ENCODE peak calls at places on chromosomes 6 and 20, in four cellular contexts. W, P, X and C are unnamed samples.
A peak's percentile ranks its signal among the peaks of the same experiment; 100 is the strongest.

GRCh38 chr6:38476141-38476540 is 163.6 kb downstream of the BTBD9 start:
- DNase-seq in P (no peak), X (no peak), W (no peak), C (no peak)

GRCh38 chr6:82616386-82617028 is 252.9 kb downstream of the TPBG start:
- DNase-seq in X (no peak), P (no peak), W (no peak), C (no peak)

GRCh38 chr20:60254901-60255411 is 296.7 kb downstream of the CDH26 start:
- DNase-seq in W (peak; percentile 70), P (no peak), X (peak; percentile 47), C (no peak)

GRCh38 chr20:2688041-2688591 is 4.5 kb upstream of the EBF4 start:
- DNase-seq in P (peak; percentile 34), W (peak; percentile 76), X (peak; percentile 37), C (peak; percentile 42)

GRCh38 chr6:20126102-20126752 is 86.0 kb downstream of the MBOAT1 start:
- DNase-seq in P (no peak), X (no peak), W (no peak), C (no peak)

GRCh38 chr6:53894086-53894485 is 99.3 kb downstream of the LRRC1 start:
- DNase-seq in W (no peak), P (no peak), X (peak; percentile 50), C (no peak)

GRCh38 chr6:160678744-160679401 is 14.8 kb upstream of the LPA start:
- DNase-seq in P (no peak), W (peak; percentile 13), X (no peak), C (no peak)

GRCh38 chr6:33014841-33015634 is 5.6 kb upstream of the HLA-DOA start:
- DNase-seq in X (peak; percentile 83), W (peak; percentile 71), P (peak; percentile 57), C (peak; percentile 69)

GRCh38 chr6:150617496-150618460 is 18.1 kb downstream of the PLEKHG1 start:
- DNase-seq in W (no peak), P (no peak), X (no peak), C (no peak)

GRCh38 chr6:136035378-136036070 is 184.0 kb downstream of the PDE7B start:
- DNase-seq in W (no peak), P (peak; percentile 43), X (no peak), C (no peak)

GRCh38 chr6:128124713-128125112 is 223.9 kb upstream of the THEMIS start:
- DNase-seq in X (peak; percentile 15), P (no peak), W (no peak), C (no peak)

GRCh38 chr6:125155344-125155743 is 1.8 kb downstream of the TPD52L1 start:
- DNase-seq in W (no peak), P (no peak), X (no peak), C (no peak)

GRCh38 chr6:43913388-43914271 is 143.6 kb downstream of the VEGFA start:
- DNase-seq in W (no peak), X (no peak), P (no peak), C (no peak)

GRCh38 chr6:71608646-71609045 is 277.7 kb upstream of the RIMS1 start:
- DNase-seq in X (peak; percentile 31), W (no peak), P (no peak), C (no peak)

GRCh38 chr6:144922120-144922722 is 637.1 kb downstream of the UTRN start:
- DNase-seq in P (no peak), X (peak; percentile 4), W (peak; percentile 38), C (no peak)

GRCh38 chr6:170227996-170228550 is 62.8 kb downstream of the DLL1 start:
- DNase-seq in W (no peak), P (no peak), X (no peak), C (no peak)

GRCh38 chr6:98769546-98769945 is 64.8 kb upstream of the POU3F2 start:
- DNase-seq in P (no peak), W (no peak), X (peak; percentile 47), C (no peak)

GRCh38 chr20:62918830-62919229 is 7.5 kb downstream of the DIDO1 start:
- DNase-seq in X (no peak), W (no peak), P (no peak), C (no peak)

GRCh38 chr6:27630727-27631613 is 158.1 kb upstream of the ZNF184 start:
- DNase-seq in W (peak; percentile 52), X (peak; percentile 66), P (no peak), C (no peak)

DNA sequence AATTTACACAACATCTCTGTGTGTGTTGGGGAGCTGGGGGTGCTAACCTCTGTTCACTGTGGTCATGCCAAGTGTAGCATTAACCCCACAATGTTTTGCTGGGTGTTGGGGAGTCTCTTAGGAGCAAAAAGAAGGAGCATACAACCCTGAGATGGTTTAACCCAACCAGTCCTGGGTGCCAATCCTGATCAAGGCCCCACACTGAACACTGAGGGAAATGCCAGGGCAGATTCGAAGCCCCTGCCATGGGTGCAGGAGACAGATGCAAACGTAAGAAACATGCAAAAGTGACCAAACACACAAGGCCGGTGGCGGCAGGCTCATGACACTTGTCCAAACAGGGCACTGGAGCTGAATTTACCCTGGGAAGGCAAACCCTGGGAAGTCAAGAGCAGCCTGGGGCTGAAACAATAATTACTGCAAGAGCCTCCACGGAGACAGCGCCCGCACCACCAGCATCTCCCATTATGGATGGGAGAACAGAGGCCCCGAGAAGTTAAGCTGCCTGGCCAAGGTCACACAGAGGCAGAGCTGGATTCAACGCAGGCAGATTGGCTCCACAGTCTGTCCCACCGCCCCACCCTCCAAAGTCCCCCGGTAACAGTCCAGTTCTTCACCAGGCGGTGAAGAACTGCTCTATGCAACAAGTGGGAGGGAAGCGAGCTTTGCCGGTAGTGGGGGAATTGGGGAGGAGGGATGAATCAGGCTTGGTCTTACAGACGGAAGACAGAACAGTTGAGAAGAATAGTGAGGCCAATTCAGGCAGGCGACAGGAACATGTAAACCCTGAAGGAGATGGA is 8.5 kb downstream of the ACSS1 start:
- DNase-seq in W (no peak), X (no peak), P (peak; percentile 15), C (no peak)
- H3K4me3 ChIP-seq in W (no peak overlapping the region), X (no peak overlapping the region), P (no peak overlapping the region), C (no peak overlapping the region)

GRCh38 chr20:18056174-18057105 is 1.3 kb downstream of the OVOL2 start:
- DNase-seq in X (peak; percentile 60), P (no peak), W (peak; percentile 56), C (peak; percentile 31)
- H3K27me3 ChIP-seq in X (peaks cover 4% of the 10 kb centered on the region), P (peaks cover 70% of the 10 kb centered on the region), W (peaks cover 91% of the 10 kb centered on the region), C (peaks cover 5% of the 10 kb centered on the region)

GRCh38 chr20:63956664-63957003 is 418 bp upstream of the UCKL1 start:
- DNase-seq in W (no peak), X (peak; percentile 11), P (no peak), C (no peak)
- H3K27ac ChIP-seq in W (peak overlapping the region; percentile 79), X (peak overlapping the region; percentile 91), P (peak overlapping the region; percentile 7), C (peak overlapping the region; percentile 26)

DNA sequence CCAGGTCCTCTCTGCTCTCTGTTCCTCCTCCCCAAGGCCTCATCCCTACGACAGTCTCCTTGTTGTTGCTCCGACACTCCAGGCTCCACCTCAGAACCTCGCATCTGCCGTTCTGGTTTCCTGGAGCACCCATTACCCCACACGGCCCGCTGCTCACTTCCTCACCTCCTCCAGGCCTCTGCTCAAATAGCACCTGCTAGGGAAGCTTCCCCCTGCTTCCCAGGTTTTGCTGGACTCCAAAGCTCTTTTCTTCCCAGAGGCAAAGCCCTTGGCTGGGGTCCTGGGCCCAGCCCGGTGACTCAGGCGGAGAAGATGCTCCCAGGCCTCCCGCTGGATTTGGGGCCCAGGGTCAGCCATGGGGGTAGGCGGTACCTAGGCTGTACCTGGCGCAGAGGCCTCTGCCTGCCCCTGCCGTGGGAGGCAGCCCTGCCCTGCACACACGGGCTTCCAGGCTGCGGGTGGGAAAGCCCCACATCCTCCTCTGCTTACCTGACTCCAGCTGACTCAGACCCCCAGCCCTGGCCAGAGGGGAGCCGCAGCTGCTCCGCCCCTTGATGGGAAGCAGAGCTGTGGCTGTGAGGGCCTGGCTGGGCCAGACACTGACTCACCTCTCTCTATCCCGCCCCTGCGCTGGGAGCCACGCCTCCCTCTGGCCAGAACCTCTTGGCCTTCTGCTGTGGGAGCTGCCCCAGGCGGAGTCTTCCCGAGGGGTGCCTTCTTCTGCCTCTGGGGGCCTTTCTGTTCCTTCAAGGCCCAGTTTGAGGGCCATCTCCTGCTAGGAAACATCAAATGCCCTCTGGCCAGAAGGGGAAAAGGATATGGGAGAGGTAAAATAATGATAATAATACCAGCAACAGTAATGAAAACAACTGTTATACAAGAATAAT is 130.5 kb downstream of the CEBPB start:
- DNase-seq in P (peak; percentile 77), W (peak; percentile 69), X (peak; percentile 98), C (peak; percentile 90)
- H3K4me3 ChIP-seq in P (no peak overlapping the region), W (peak overlapping the region; percentile 44), X (peak overlapping the region; percentile 57), C (peak overlapping the region; percentile 8)

DNA sequence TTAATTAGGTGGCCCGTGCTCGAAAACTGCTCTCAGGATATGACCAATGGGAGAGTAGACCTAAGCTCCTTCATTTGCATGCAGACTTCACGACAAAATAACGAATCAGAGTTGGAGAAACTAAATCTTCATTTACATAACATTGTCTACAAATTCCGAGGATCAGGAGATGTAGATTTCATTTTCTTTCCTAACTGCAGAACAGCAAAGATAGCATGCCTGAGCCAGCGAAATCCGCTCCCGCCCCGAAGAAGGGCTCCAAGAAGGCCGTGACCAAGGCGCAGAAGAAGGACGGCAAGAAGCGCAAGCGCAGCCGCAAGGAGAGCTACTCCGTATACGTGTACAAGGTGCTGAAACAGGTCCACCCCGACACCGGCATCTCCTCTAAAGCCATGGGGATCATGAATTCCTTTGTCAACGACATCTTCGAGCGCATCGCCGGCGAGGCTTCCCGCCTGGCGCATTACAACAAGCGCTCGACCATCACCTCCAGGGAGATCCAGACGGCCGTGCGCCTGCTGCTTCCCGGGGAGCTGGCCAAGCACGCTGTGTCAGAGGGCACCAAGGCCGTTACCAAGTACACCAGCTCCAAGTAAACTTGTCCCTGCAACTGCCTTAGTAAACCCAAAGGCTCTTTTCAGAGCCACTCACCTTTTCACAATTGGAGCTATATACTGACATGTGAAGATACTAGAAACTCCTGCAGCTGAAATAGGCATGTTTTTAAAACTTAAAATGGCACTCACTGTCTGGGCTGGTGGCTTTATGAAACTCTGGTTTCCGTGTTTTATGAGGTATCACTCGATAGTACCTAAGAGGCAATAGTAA is 96.6 kb downstream of the HFE start:
- DNase-seq in X (no peak), P (peak; percentile 41), W (peak; percentile 71), C (peak; percentile 58)
- H3K27me3 ChIP-seq in X (no peaks in the 10 kb centered on the region), P (no peaks in the 10 kb centered on the region), W (no peaks in the 10 kb centered on the region), C (no peaks in the 10 kb centered on the region)

GRCh38 chr6:94377835-94378234 is 958.5 kb upstream of the EPHA7 start:
- DNase-seq in W (no peak), X (no peak), P (no peak), C (no peak)

GRCh38 chr6:94376876-94377275 is 957.5 kb upstream of the EPHA7 start:
- DNase-seq in W (no peak), X (no peak), P (no peak), C (no peak)

GRCh38 chr6:94367316-94367715 is 948.0 kb upstream of the EPHA7 start:
- DNase-seq in X (no peak), P (no peak), W (no peak), C (no peak)

DNA sequence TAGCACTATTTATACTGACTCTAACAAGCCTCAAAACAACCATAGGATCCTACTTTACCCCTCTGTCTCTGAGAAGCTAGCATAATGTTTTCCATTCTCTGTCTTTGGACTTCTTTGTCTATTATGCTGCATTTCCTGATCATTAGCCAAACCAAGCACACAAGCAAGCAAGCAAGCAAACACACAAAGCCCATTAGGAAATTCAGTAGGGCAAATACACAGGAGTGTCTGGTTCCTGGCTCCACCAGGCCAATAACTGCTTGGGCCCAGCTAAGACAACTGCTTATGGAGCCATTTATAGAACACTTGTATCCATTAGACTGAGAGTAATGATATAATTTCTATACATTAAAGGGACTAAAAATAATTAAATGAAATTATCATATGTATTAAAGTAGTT is 952.9 kb upstream of the EPHA7 start:
- DNase-seq in P (no peak), X (no peak), W (no peak), C (no peak)
- H3K27ac ChIP-seq in P (no peak overlapping the region), X (no peak overlapping the region), W (no peak overlapping the region), C (no peak overlapping the region)